ENCODE peak calls at places on chromosomes 16 and 17, in eight cellular contexts. N, P, J, M, C, O, Q and L are unnamed samples.

GRCh38 chr16:53372942-53373871 is 61.1 kb upstream of the RBL2 start:
- DNase-seq in N (peak), P (no peak), J (no peak), M (no peak), C (no peak), O (peak), Q (peak), L (no peak)

GRCh38 chr16:67857547-67858233 is 10.2 kb upstream of the CENPT start:
- DNase-seq in N (no peak), P (peak), J (peak), M (no peak), C (peak), O (peak), Q (peak), L (peak)

GRCh38 chr16:2251281-2252111 is at the start of gene ECI1:
- DNase-seq in N (peak), P (peak), J (peak), M (peak), C (peak), O (peak), Q (peak), L (peak)

GRCh38 chr17:7838291-7839075 is 4.5 kb downstream of the KDM6B start:
- DNase-seq in N (peak), P (no peak), J (no peak), M (peak), C (no peak), O (peak), Q (peak), L (peak)

GRCh38 chr17:66250686-66251085 is 21.5 kb upstream of the APOH start:
- DNase-seq in N (no peak), P (no peak), J (no peak), M (no peak), C (no peak), O (no peak), Q (no peak), L (no peak)

GRCh38 chr16:9370071-9370491 is 278.6 kb downstream of the HAPSTR1 start:
- DNase-seq in N (no peak), P (no peak), J (no peak), M (no peak), C (no peak), O (no peak), Q (no peak), L (no peak)

GRCh38 chr17:76547183-76547641 is 7.4 kb downstream of the PRCD start:
- DNase-seq in N (peak), P (no peak), J (no peak), M (peak), C (no peak), O (peak), Q (peak), L (peak)

GRCh38 chr16:84334058-84334457 is 34.3 kb upstream of the ATP2C2 start:
- DNase-seq in N (no peak), P (no peak), J (no peak), M (no peak), C (no peak), O (no peak), Q (no peak), L (no peak)

GRCh38 chr17:39903158-39903884 is 15.1 kb downstream of the GSDMB start:
- DNase-seq in N (no peak), P (no peak), J (no peak), M (no peak), C (no peak), O (no peak), Q (no peak), L (no peak)

GRCh38 chr16:70398177-70398743 is 40.6 kb downstream of the ST3GAL2 start:
- DNase-seq in N (no peak), P (no peak), J (no peak), M (no peak), C (no peak), O (no peak), Q (no peak), L (no peak)

GRCh38 chr16:84178892-84179611 is 7.8 kb downstream of the TAF1C start:
- DNase-seq in N (no peak), P (no peak), J (no peak), M (no peak), C (no peak), O (no peak), Q (no peak), L (no peak)

GRCh38 chr16:73253922-73254480 is 206.1 kb upstream of the ZFHX3 start:
- DNase-seq in N (no peak), P (no peak), J (no peak), M (no peak), C (no peak), O (no peak), Q (no peak), L (no peak)